ENCODE peak calls at places on chromosomes 13 and 19, in ten cellular contexts. N, X, R, V, I, U, M, P, L and C are unnamed samples.
A peak's percentile ranks its signal among the peaks of the same experiment; 100 is the strongest.

GRCh38 chr19:39953915-39954314 is 17.1 kb upstream of the PSMC4 start:
- DNase-seq in N (peak; percentile 43), X (no peak), R (no peak), V (no peak), I (no peak), U (no peak), M (no peak), P (no peak), L (peak; percentile 7), C (no peak)

GRCh38 chr19:13068064-13068807 is 34.4 kb downstream of the LYL1 start:
- DNase-seq in N (no peak), X (no peak), R (no peak), V (no peak), I (peak; percentile 45), U (no peak), M (no peak), P (no peak), L (no peak), C (no peak)

GRCh38 chr13:36163809-36164308 is 32.7 kb upstream of the DCLK1 start:
- DNase-seq in N (no peak), X (peak; percentile 67), R (peak; percentile 97), V (peak; percentile 83), I (no peak), U (no peak), M (peak; percentile 64), P (no peak), L (peak; percentile 68), C (peak; percentile 93)

GRCh38 chr19:46784262-46785053 is 3.9 kb downstream of the SLC1A5 start:
- DNase-seq in N (peak; percentile 86), X (peak; percentile 97), R (peak; percentile 93), V (no peak), I (no peak), U (no peak), M (peak; percentile 75), P (peak; percentile 93), L (peak; percentile 81), C (peak; percentile 97)

GRCh38 chr19:1082165-1082927 is 12.8 kb downstream of the POLR2E start:
- DNase-seq in N (peak; percentile 92), X (peak; percentile 95), R (no peak), V (peak; percentile 97), I (no peak), U (no peak), M (no peak), P (no peak), L (no peak), C (no peak)

GRCh38 chr19:18439910-18440237 is 1.9 kb upstream of the ISYNA1 start:
- DNase-seq in N (no peak), X (no peak), R (no peak), V (no peak), I (no peak), U (no peak), M (no peak), P (no peak), L (no peak), C (no peak)

GRCh38 chr13:83634601-83635000 is 247.7 kb downstream of the SLITRK1 start:
- DNase-seq in N (no peak), X (no peak), R (no peak), V (no peak), I (no peak), U (no peak), M (no peak), P (no peak), L (no peak), C (no peak)

GRCh38 chr13:33471182-33471581 is 185.6 kb upstream of the STARD13 start:
- DNase-seq in N (no peak), X (no peak), R (no peak), V (no peak), I (no peak), U (no peak), M (no peak), P (no peak), L (no peak), C (no peak)

GRCh38 chr19:41860419-41861097 is 503 bp downstream of the RPS19 start:
- DNase-seq in N (peak; percentile 36), X (no peak), R (peak; percentile 40), V (no peak), I (no peak), U (no peak), M (no peak), P (no peak), L (no peak), C (no peak)

GRCh38 chr13:113142876-113143275 is 15.6 kb upstream of the PROZ start:
- DNase-seq in N (no peak), X (no peak), R (no peak), V (no peak), I (no peak), U (no peak), M (no peak), P (no peak), L (peak; percentile 34), C (no peak)

GRCh38 chr19:16590876-16591802 is 18.9 kb upstream of the SLC35E1 start:
- DNase-seq in N (no peak), X (no peak), R (no peak), V (no peak), I (no peak), U (no peak), M (no peak), P (no peak), L (no peak), C (no peak)

GRCh38 chr13:51794959-51795358 is 9.0 kb downstream of the DHRS12 start:
- DNase-seq in N (no peak), X (no peak), R (no peak), V (no peak), I (no peak), U (no peak), M (no peak), P (no peak), L (no peak), C (no peak)

GRCh38 chr19:48230555-48231129 is 25.1 kb downstream of the CARD8 start:
- DNase-seq in N (peak; percentile 75), X (no peak), R (no peak), V (no peak), I (no peak), U (no peak), M (no peak), P (no peak), L (no peak), C (no peak)

GRCh38 chr19:40461669-40462221 is 3.8 kb downstream of the BLVRB start:
- DNase-seq in N (no peak), X (no peak), R (no peak), V (no peak), I (no peak), U (no peak), M (peak; percentile 50), P (no peak), L (peak; percentile 72), C (no peak)

GRCh38 chr13:114259974-114260373 is 21.4 kb upstream of the UPF3A start:
- DNase-seq in N (no peak), X (no peak), R (no peak), V (peak; percentile 58), I (no peak), U (no peak), M (no peak), P (no peak), L (no peak), C (no peak)

GRCh38 chr19:55528030-55528801 is 8.7 kb downstream of the SBK2 start:
- DNase-seq in N (no peak), X (no peak), R (peak; percentile 20), V (no peak), I (no peak), U (no peak), M (no peak), P (no peak), L (no peak), C (no peak)

GRCh38 chr13:79434578-79434977 is 28.5 kb upstream of the RBM26 start:
- DNase-seq in N (no peak), X (no peak), R (peak; percentile 12), V (no peak), I (no peak), U (no peak), M (no peak), P (no peak), L (no peak), C (peak; percentile 60)

GRCh38 chr13:111395511-111396393 is 75.3 kb downstream of the TEX29 start:
- DNase-seq in N (no peak), X (no peak), R (no peak), V (no peak), I (no peak), U (no peak), M (peak; percentile 3), P (no peak), L (peak; percentile 45), C (no peak)

GRCh38 chr19:3319643-3320353 is 46.6 kb upstream of the NFIC start:
- DNase-seq in N (no peak), X (no peak), R (no peak), V (no peak), I (no peak), U (no peak), M (no peak), P (no peak), L (no peak), C (peak; percentile 90)

GRCh38 chr13:59659981-59660380 is 503.7 kb downstream of the DIAPH3 start:
- DNase-seq in N (no peak), X (no peak), R (no peak), V (no peak), I (no peak), U (no peak), M (no peak), P (no peak), L (no peak), C (no peak)

GRCh38 chr13:86914757-86915156 is 756.4 kb upstream of the SLITRK5 start:
- DNase-seq in N (no peak), X (no peak), R (no peak), V (no peak), I (no peak), U (no peak), M (no peak), P (no peak), L (no peak), C (no peak)

GRCh38 chr19:38012944-38013343 is 105.9 kb downstream of the SIPA1L3 start:
- DNase-seq in N (no peak), X (no peak), R (no peak), V (no peak), I (no peak), U (no peak), M (no peak), P (no peak), L (no peak), C (no peak)

GRCh38 chr19:2627319-2627829 is 75.1 kb downstream of the GNG7 start:
- DNase-seq in N (no peak), X (peak; percentile 95), R (peak; percentile 97), V (no peak), I (no peak), U (peak; percentile 98), M (peak; percentile 93), P (peak; percentile 57), L (peak; percentile 98), C (peak; percentile 99)